ENCODE peak calls at places on chromosomes 4 and X, in four cellular contexts. A is GM12878, C is HepG2, I is H1. G is an unnamed sample. For H3K4me1, the result is how much of the 10 kb centered on the place peaks cover.

GRCh38 chr4:47617607-47618006 is 132.5 kb downstream of the ATP10D start:
- DNase-seq in A (peak), C (no peak), I (no peak), G (no peak)

GRCh38 chrX:50691820-50692219 is 122.2 kb downstream of the SHROOM4 start:
- DNase-seq in A (no peak), C (peak), I (no peak), G (peak)

GRCh38 chr4:78767350-78767749 is 8.8 kb upstream of the BMP2K start:
- DNase-seq in A (no peak), C (no peak), I (no peak), G (no peak)

GRCh38 chr4:184345573-184345922 is 127.9 kb upstream of the ENPP6 start:
- DNase-seq in A (no peak), C (no peak), I (no peak), G (no peak)

GRCh38 chr4:41156574-41156973 is 57.8 kb downstream of the APBB2 start:
- DNase-seq in A (no peak), C (no peak), I (no peak), G (no peak)

GRCh38 chr4:71639380-71639779 is 144.5 kb downstream of the GC start:
- DNase-seq in A (no peak), C (no peak), I (no peak), G (no peak)

GRCh38 chrX:1144293-1144692 is 68.2 kb downstream of the CRLF2 start:
- DNase-seq in A (no peak), C (no peak), I (peak), G (no peak)

GRCh38 chr4:93394488-93395185 is 433.9 kb upstream of the ATOH1 start:
- DNase-seq in A (no peak), C (no peak), I (no peak), G (no peak)

GRCh38 chrX:44935640-44936039 is 62.7 kb downstream of the KDM6A start:
- DNase-seq in A (no peak), C (no peak), I (no peak), G (no peak)

GRCh38 chrX:8453619-8454018 is 11.0 kb upstream of the VCX3B start:
- DNase-seq in A (no peak), C (no peak), I (no peak), G (no peak)

GRCh38 chr4:100838286-100838685 is 320.5 kb upstream of the EMCN start:
- DNase-seq in A (no peak), C (no peak), I (no peak), G (no peak)

GRCh38 chrX:53074987-53075386 is 7.2 kb upstream of the TSPYL2 start:
- DNase-seq in A (no peak), C (no peak), I (no peak), G (no peak)

GRCh38 chr4:90183254-90183653 is 56.1 kb downstream of the CCSER1 start:
- DNase-seq in A (no peak), C (no peak), I (no peak), G (no peak)

GRCh38 chr4:23084559-23085248 is 392.0 kb downstream of the GBA3 start:
- DNase-seq in A (no peak), C (no peak), I (no peak), G (peak)

GRCh38 chr4:74005528-74005927 is 7.1 kb upstream of the CXCL5 start:
- DNase-seq in A (no peak), C (peak), I (no peak), G (no peak)

GRCh38 chr4:15332377-15332776 is 95.5 kb upstream of the C1QTNF7 start:
- DNase-seq in A (no peak), C (no peak), I (no peak), G (no peak)

GRCh38 chrX:53223955-53224859 is 800 bp downstream of the KDM5C start:
- DNase-seq in A (no peak), C (peak), I (peak), G (no peak)

GRCh38 chr4:182449960-182450359 is 206.8 kb downstream of the TENM3 start:
- DNase-seq in A (no peak), C (no peak), I (no peak), G (no peak)

GRCh38 chrX:40175416-40176255 is 77.9 kb upstream of the BCOR start:
- DNase-seq in A (no peak), C (peak), I (peak), G (no peak)

GRCh38 chr4:125316391-125316780 is 1.6 kb downstream of the FAT4 start:
- DNase-seq in A (no peak), C (no peak), I (peak), G (no peak)

GRCh38 chr4:140866492-140867005 is 110.4 kb upstream of the TBC1D9 start:
- DNase-seq in A (no peak), C (no peak), I (no peak), G (no peak)

GRCh38 chr4:156634612-156635011 is 337.0 kb downstream of the PDGFC start:
- DNase-seq in A (no peak), C (no peak), I (no peak), G (no peak)

GRCh38 chr4:41852229-41852628 is 83.0 kb upstream of the TMEM33 start:
- DNase-seq in A (no peak), C (no peak), I (no peak), G (no peak)

GRCh38 chr4:2794707-2795557 is 2.0 kb downstream of the SH3BP2 start:
- DNase-seq in A (no peak), C (no peak), I (no peak), G (no peak)

GRCh38 chrX:153970398-153971123 is 1.1 kb downstream of the HCFC1 start:
- DNase-seq in A (no peak), C (peak), I (peak), G (peak)

GRCh38 chr4:8028368-8028767 is 88.7 kb upstream of the AFAP1 start:
- DNase-seq in A (no peak), C (no peak), I (no peak), G (no peak)

GRCh38 chrX:30212172-30212571 is 3.2 kb upstream of the MAGEB2 start:
- DNase-seq in A (no peak), C (no peak), I (no peak), G (no peak)

GRCh38 chrX:30220646-30221045 is 5.3 kb downstream of the MAGEB2 start:
- DNase-seq in A (no peak), C (no peak), I (no peak), G (no peak)

GRCh38 chrX:30219372-30219771 is 4.0 kb downstream of the MAGEB2 start:
- DNase-seq in A (no peak), C (no peak), I (peak), G (peak)

GRCh38 chrX:30217465-30217864 is 2.1 kb downstream of the MAGEB2 start:
- DNase-seq in A (no peak), C (no peak), I (no peak), G (no peak)

DNA sequence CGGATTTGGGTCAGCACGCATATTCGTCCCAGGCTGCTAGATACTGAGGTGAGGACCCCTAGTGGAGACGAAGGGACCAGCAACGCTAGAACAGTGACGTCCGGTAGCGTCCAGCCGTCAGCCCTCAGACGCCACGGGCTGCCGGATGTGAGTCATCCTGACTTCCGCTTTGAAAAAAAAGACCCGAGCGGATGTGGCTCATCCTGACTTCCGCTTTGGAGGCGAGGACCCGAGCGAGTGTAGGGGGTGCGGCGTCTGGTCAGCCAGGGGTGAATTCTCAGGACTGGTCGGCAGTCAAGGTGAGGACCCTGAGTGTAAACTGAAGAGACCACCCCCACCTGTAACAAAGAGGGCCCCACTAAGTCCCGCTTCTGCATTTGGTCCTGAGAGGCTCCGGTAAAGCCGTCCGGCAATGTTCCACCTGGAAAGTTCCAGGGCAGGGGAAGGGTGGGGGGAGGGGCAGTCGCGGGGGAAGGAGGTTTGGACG is at the start of gene MAGEB2:
- DNase-seq in A (no peak), C (no peak), I (no peak), G (no peak)
- TF ChIP-seq SUZ12 in A (no peak), C (no peak), I (no peak), G (no peak)

GRCh38 chr4:82363896-82364487 is 9.8 kb downstream of the HNRNPD start:
- DNase-seq in A (no peak), C (no peak), I (no peak), G (no peak)

GRCh38 chr4:82372502-82372873 is 1.3 kb downstream of the HNRNPD start:
- DNase-seq in A (no peak), C (no peak), I (no peak), G (no peak)

GRCh38 chr4:82362565-82362964 is 11.2 kb downstream of the HNRNPD start:
- DNase-seq in A (no peak), C (no peak), I (no peak), G (no peak)

GRCh38 chr4:82371398-82371972 is 2.3 kb downstream of the HNRNPD start:
- DNase-seq in A (no peak), C (no peak), I (no peak), G (no peak)

GRCh38 chr4:82367438-82368097 is 6.2 kb downstream of the HNRNPD start:
- DNase-seq in A (no peak), C (no peak), I (no peak), G (no peak)
- H3K4me1 ChIP-seq in A (under half), C (half or more), I (under half), G (under half)

DNA sequence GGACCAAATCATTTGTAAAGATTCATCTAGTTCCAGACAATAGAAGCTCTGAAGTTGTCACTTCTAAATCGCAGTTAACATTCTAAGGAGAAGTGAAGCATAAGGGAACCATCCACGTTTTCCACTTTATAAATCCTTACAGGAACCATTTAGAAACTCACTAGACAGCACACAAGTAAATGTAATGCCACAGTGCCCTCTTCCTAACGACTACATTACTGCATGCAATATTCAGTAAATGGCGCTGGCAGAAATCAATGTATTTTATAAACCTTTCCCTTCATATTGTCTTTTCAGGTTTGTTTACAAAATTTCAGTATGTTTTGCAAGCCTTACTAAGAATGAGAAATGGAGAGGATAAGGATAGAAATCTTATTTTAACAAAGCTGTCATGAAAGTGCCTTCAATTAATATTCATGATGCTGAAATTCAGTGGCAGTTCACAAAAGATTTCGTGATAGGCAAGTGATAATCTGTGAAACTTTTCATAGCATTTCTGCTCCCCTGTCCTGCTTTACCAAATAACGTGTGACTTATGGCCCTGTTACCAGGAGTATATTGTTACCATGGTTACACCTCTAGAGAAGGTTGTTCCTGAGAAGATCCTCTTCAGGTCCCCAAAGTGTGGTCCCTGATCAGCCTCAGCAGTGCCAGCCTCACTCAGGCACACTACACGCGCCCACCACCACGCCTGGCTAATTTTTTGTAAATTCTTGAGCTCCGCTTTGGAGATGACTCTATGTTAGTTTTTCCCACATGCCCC is 54.2 kb downstream of the TMA16 start:
- DNase-seq in A (no peak), C (peak), I (no peak), G (no peak)
- TF ChIP-seq SUZ12 in A (no peak), C (no peak), I (no peak), G (no peak)

GRCh38 chr4:176792348-176793059 is at the start of gene VEGFC:
- DNase-seq in A (no peak), C (peak), I (peak), G (peak)
- H3K4me1 ChIP-seq in A (under half), C (under half), I (under half), G (under half)

DNA sequence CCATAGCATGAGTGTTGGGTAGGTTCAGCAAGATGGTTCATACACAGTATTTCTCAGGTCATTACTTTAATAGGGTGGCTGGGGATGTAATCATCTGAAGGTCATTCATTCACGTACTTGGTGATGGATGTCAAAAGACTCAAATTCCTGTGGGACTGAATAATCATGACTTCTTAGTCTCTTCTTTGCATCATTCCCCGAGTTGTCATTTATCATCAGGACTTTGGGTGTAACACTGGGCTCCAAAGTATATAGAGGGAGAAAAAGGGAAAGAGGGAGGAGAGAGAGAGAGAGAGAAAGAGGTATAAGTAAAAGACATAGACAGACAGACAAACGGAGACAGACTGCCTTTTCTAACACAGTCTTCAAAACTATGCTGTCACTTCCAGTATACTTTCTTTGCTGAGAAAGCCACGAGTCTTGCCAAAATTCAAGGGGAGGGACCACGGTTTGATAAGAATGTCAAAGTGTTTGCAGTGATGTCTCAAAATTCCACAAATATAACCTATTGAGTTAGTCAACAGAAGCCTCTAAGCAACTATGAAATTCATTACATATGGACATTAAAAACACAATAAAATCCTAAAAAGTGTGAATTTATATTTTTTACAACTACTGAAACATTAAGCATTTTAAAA is 55.9 kb downstream of the UGT2A3 start:
- DNase-seq in A (no peak), C (no peak), I (no peak), G (no peak)
- TF ChIP-seq SUZ12 in A (no peak), C (no peak), I (no peak), G (no peak)

G was measured in NT2/D1.